ENCODE peak calls at places on chromosomes 11 and 22, in six cellular contexts. P is dorsolateral prefrontal cortex; H is progenitor cell of endocrine pancreas; O is NCI-H748 treated with DMSO at 0.1 percent for 48 hours; D is CD4-positive, alpha-beta T cell; C is pancreas. E is an unnamed sample.

GRCh38 chr11:35932121-35932520 is 11.7 kb upstream of the LDLRAD3 start:
- DNase-seq in P (no peak), C (no peak), D (no peak), H (no peak), O (no peak), E (no peak)

GRCh38 chr11:12143461-12144258 is 33.3 kb downstream of the MICAL2 start:
- DNase-seq in O (no peak), H (no peak), D (no peak), P (no peak), C (no peak), E (no peak)

GRCh38 chr11:20089796-20090653 is 70.2 kb downstream of the DBX1 start:
- DNase-seq in P (no peak), D (no peak), H (no peak), O (peak), C (no peak), E (peak)

GRCh38 chr11:10444725-10445286 is 10.3 kb upstream of the AMPD3 start:
- DNase-seq in H (no peak), D (no peak), P (no peak), C (no peak), O (no peak), E (no peak)

GRCh38 chr11:116175707-116176106 is 597.1 kb downstream of the BUD13 start:
- DNase-seq in O (no peak), D (no peak), C (no peak), H (no peak), P (no peak), E (no peak)

GRCh38 chr11:111841370-111842053 is 29.9 kb downstream of the ALG9 start:
- DNase-seq in H (peak), O (peak), C (peak), D (peak), P (peak), E (peak)

GRCh38 chr22:30246962-30247376 is 410 bp upstream of the LIF start:
- DNase-seq in O (no peak), D (no peak), C (no peak), P (no peak), H (no peak), E (peak)

GRCh38 chr11:68523743-68524142 is 63.2 kb downstream of the PPP6R3 start:
- DNase-seq in D (no peak), H (no peak), P (no peak), O (no peak), C (no peak), E (no peak)

GRCh38 chr11:33622231-33622630 is 78.4 kb downstream of the C11orf91 start:
- DNase-seq in P (no peak), C (no peak), O (no peak), D (no peak), H (no peak), E (no peak)

GRCh38 chr11:46718155-46719019 is 626 bp upstream of the F2 start:
- DNase-seq in H (no peak), P (no peak), D (no peak), C (no peak), O (no peak), E (peak)

GRCh38 chr22:37514526-37515051 is 4.6 kb downstream of the CARD10 start:
- DNase-seq in H (no peak), P (no peak), C (no peak), O (no peak), D (no peak), E (peak)

GRCh38 chr11:69018924-69019323 is 5.9 kb upstream of the MRGPRF start:
- DNase-seq in P (no peak), H (no peak), C (no peak), D (no peak), O (no peak), E (no peak)

GRCh38 chr11:17927643-17928343 is 85.1 kb downstream of the SERGEF start:
- DNase-seq in C (no peak), P (no peak), H (no peak), D (no peak), O (no peak), E (no peak)

GRCh38 chr11:47099213-47099917 is 77.3 kb downstream of the ARFGAP2 start:
- DNase-seq in P (no peak), C (no peak), O (peak), D (no peak), H (no peak), E (no peak)

GRCh38 chr22:31343235-31344191 is 2.6 kb downstream of the PATZ1 start:
- DNase-seq in O (peak), P (no peak), D (no peak), C (peak), H (peak), E (peak)

GRCh38 chr11:37841016-37841415 is 1243.0 kb upstream of the RAG2 start:
- DNase-seq in P (no peak), D (no peak), O (no peak), H (no peak), C (no peak), E (no peak)

GRCh38 chr11:126413426-126413825 is 57.9 kb downstream of the ST3GAL4 start:
- DNase-seq in D (no peak), C (no peak), H (no peak), P (no peak), O (no peak), E (peak)

GRCh38 chr11:79414644-79415317 is 26.0 kb downstream of the TENM4 start:
- DNase-seq in H (no peak), P (no peak), O (no peak), D (no peak), C (no peak), E (no peak)

GRCh38 chr11:47448566-47449427 is at the start of gene RAPSN:
- DNase-seq in D (no peak), O (no peak), H (no peak), P (no peak), C (no peak), E (no peak)

GRCh38 chr11:115709297-115709696 is 205.1 kb upstream of the CADM1 start:
- DNase-seq in C (no peak), O (no peak), P (no peak), D (no peak), H (no peak), E (no peak)

GRCh38 chr11:61754534-61755482 is 2.4 kb downstream of the MYRF start:
- DNase-seq in D (no peak), P (no peak), O (no peak), H (peak), C (no peak), E (no peak)

E was measured in mucosa of descending colon.